ENCODE peak calls at places on chromosomes 1 and 21, in seven cellular contexts. M is mesenteric fat pad; I is IMR-90; B is NCI-H146; V is body of pancreas; G is GDM1; T is CD8-positive, alpha-beta T cell. K is an unnamed sample.

GRCh38 chr21:44805226-44805625 is 3.6 kb upstream of the UBE2G2 start:
- DNase-seq in M (no peak), I (no peak), B (no peak), V (no peak), G (no peak), T (no peak), K (no peak)

GRCh38 chr1:15849775-15850449 is 2.4 kb downstream of the SPEN start:
- DNase-seq in M (peak), I (peak), B (peak), V (peak), G (peak), T (peak), K (no peak)

GRCh38 chr1:40774266-40774998 is 9.2 kb upstream of the KCNQ4 start:
- DNase-seq in M (peak), I (peak), B (peak), V (peak), G (peak), T (peak), K (no peak)

GRCh38 chr1:14924012-14924452 is 229.5 kb upstream of the TMEM51 start:
- DNase-seq in M (no peak), I (peak), B (peak), V (peak), G (no peak), T (peak), K (no peak)

GRCh38 chr1:210291786-210292275 is 36.9 kb upstream of the HHAT start:
- DNase-seq in M (no peak), I (no peak), B (no peak), V (peak), G (no peak), T (no peak), K (peak)

GRCh38 chr1:32953495-32953894 is 11.1 kb downstream of the RNF19B start:
- DNase-seq in M (no peak), I (peak), B (no peak), V (no peak), G (no peak), T (no peak), K (no peak)

GRCh38 chr1:41735587-41736290 is 183.0 kb downstream of the HIVEP3 start:
- DNase-seq in M (no peak), I (no peak), B (no peak), V (no peak), G (no peak), T (no peak), K (no peak)

GRCh38 chr1:222247081-222247480 is 300.8 kb downstream of the HHIPL2 start:
- DNase-seq in M (no peak), I (no peak), B (no peak), V (no peak), G (no peak), T (no peak), K (no peak)

GRCh38 chr1:27001570-27002360 is 8.3 kb downstream of the TRNP1 start:
- DNase-seq in M (no peak), I (no peak), B (no peak), V (no peak), G (peak), T (no peak), K (no peak)

GRCh38 chr1:23743287-23744052 is at the start of gene ELOA:
- DNase-seq in M (peak), I (peak), B (peak), V (peak), G (peak), T (peak), K (peak)

GRCh38 chr1:246274191-246274590 is 232.9 kb downstream of the SMYD3 start:
- DNase-seq in M (no peak), I (no peak), B (no peak), V (no peak), G (no peak), T (no peak), K (no peak)

GRCh38 chr1:17139637-17140036 is 20.4 kb upstream of the PADI2 start:
- DNase-seq in M (no peak), I (no peak), B (no peak), V (no peak), G (no peak), T (no peak), K (no peak)

GRCh38 chr1:233172201-233172600 is 123.3 kb downstream of the PCNX2 start:
- DNase-seq in M (no peak), I (peak), B (no peak), V (no peak), G (peak), T (no peak), K (no peak)

GRCh38 chr1:200206340-200206739 is 178.8 kb downstream of the NR5A2 start:
- DNase-seq in M (no peak), I (peak), B (no peak), V (no peak), G (no peak), T (no peak), K (no peak)

GRCh38 chr1:28642847-28643635 is at the start of gene TAF12:
- DNase-seq in M (peak), I (peak), B (peak), V (peak), G (peak), T (peak), K (peak)

GRCh38 chr1:216422821-216423529 is at the start of gene USH2A:
- DNase-seq in M (no peak), I (no peak), B (peak), V (peak), G (no peak), T (no peak), K (no peak)

GRCh38 chr1:79711001-79711431 is 704.5 kb upstream of the ADGRL4 start:
- DNase-seq in M (no peak), I (peak), B (no peak), V (no peak), G (no peak), T (no peak), K (no peak)

GRCh38 chr1:69737527-69738176 is 169.9 kb downstream of the LRRC7 start:
- DNase-seq in M (no peak), I (peak), B (peak), V (peak), G (peak), T (no peak), K (no peak)

GRCh38 chr1:7026188-7026587 is 240.9 kb downstream of the CAMTA1 start:
- DNase-seq in M (no peak), I (no peak), B (no peak), V (no peak), G (no peak), T (no peak), K (no peak)

GRCh38 chr1:159804924-159805323 is 2.8 kb downstream of the FCRL6 start:
- DNase-seq in M (no peak), I (peak), B (no peak), V (no peak), G (no peak), T (no peak), K (no peak)